ENCODE peak calls at places on chromosomes 4 and X, in six cellular contexts. A is cardiac muscle cell; W is ascending aorta; R is left ventricle myocardium inferior; K is CD8-positive, alpha-beta T cell; E is HCT116. U is an unnamed sample.

GRCh38 chr4:3316146-3316545 is 23.3 kb downstream of the RGS12 start:
- DNase-seq in A (no peak), W (peak; percentile 39), R (no peak), K (no peak), E (no peak), U (no peak)

GRCh38 chrX:13659057-13659456 is 6.1 kb downstream of the TCEANC start:
- DNase-seq in A (no peak), W (no peak), R (no peak), K (no peak), E (no peak), U (no peak)

GRCh38 chrX:48700246-48700645 is 3.7 kb downstream of the SUV39H1 start:
- DNase-seq in A (no peak), W (no peak), R (no peak), K (no peak), E (no peak), U (no peak)

GRCh38 chr4:88592600-88593448 is 544 bp downstream of the HERC3 start:
- DNase-seq in A (peak; percentile 76), W (peak; percentile 88), R (peak; percentile 81), K (peak; percentile 80), E (peak; percentile 48), U (peak; percentile 61)

GRCh38 chr4:189533603-189534002 is 407.1 kb upstream of the FRG1 start:
- DNase-seq in A (no peak), W (no peak), R (no peak), K (no peak), E (no peak), U (no peak)

GRCh38 chr4:2066011-2066551 is 7.0 kb downstream of the NAT8L start:
- DNase-seq in A (no peak), W (no peak), R (no peak), K (no peak), E (no peak), U (no peak)

GRCh38 chr4:118989098-118990080 is 100.7 kb downstream of the SYNPO2 start:
- DNase-seq in A (no peak), W (no peak), R (no peak), K (no peak), E (no peak), U (no peak)

GRCh38 chrX:100611951-100612350 is 24.7 kb downstream of the TSPAN6 start:
- DNase-seq in A (no peak), W (no peak), R (no peak), K (no peak), E (no peak), U (no peak)

GRCh38 chrX:100407147-100407783 is 2.8 kb downstream of the PCDH19 start:
- DNase-seq in A (no peak), W (no peak), R (no peak), K (no peak), E (no peak), U (no peak)

GRCh38 chr4:153785830-153786721 is 2.8 kb downstream of the SFRP2 start:
- DNase-seq in A (peak; percentile 39), W (no peak), R (no peak), K (no peak), E (peak; percentile 26), U (no peak)

GRCh38 chrX:112642349-112642748 is 37.4 kb downstream of the LHFPL1 start:
- DNase-seq in A (peak; percentile 77), W (no peak), R (no peak), K (peak; percentile 4), E (peak; percentile 21), U (peak; percentile 31)

GRCh38 chr4:94455081-94455480 is 3.3 kb downstream of the PDLIM5 start:
- DNase-seq in A (no peak), W (peak; percentile 91), R (peak; percentile 58), K (no peak), E (no peak), U (peak; percentile 50)

GRCh38 chr4:111641813-111642579 is 503.3 kb upstream of the FAM241A start:
- DNase-seq in A (peak; percentile 91), W (peak; percentile 63), R (no peak), K (no peak), E (peak; percentile 91), U (peak; percentile 73)

GRCh38 chrX:826026-826425 is 195.4 kb downstream of the SHOX start:
- DNase-seq in A (no peak), W (no peak), R (no peak), K (no peak), E (no peak), U (no peak)

GRCh38 chrX:629230-630006 is 1.2 kb upstream of the SHOX start:
- DNase-seq in A (no peak), W (peak; percentile 11), R (no peak), K (no peak), E (no peak), U (no peak)

GRCh38 chr4:69308634-69309033 is 28.4 kb downstream of the UGT2B28 start:
- DNase-seq in A (no peak), W (no peak), R (no peak), K (no peak), E (no peak), U (no peak)

GRCh38 chr4:61376301-61376700 is 176.2 kb downstream of the ADGRL3 start:
- DNase-seq in A (no peak), W (no peak), R (no peak), K (no peak), E (no peak), U (no peak)

GRCh38 chr4:137664055-137664405 is 131.7 kb upstream of the PCDH18 start:
- DNase-seq in A (no peak), W (no peak), R (no peak), K (no peak), E (no peak), U (no peak)

GRCh38 chrX:84363674-84364073 is 138.6 kb downstream of the HDX start:
- DNase-seq in A (no peak), W (no peak), R (no peak), K (no peak), E (no peak), U (no peak)

GRCh38 chr4:71473541-71474240 is 134.9 kb downstream of the SLC4A4 start:
- DNase-seq in A (no peak), W (no peak), R (no peak), K (no peak), E (no peak), U (no peak)

GRCh38 chrX:70434914-70435586 is 9.6 kb upstream of the DLG3 start:
- DNase-seq in A (peak; percentile 58), W (peak; percentile 86), R (peak; percentile 33), K (peak; percentile 15), E (no peak), U (no peak)

GRCh38 chrX:32985544-32985943 is 225.8 kb downstream of the DMD start:
- DNase-seq in A (no peak), W (no peak), R (no peak), K (no peak), E (no peak), U (no peak)

GRCh38 chr4:3302164-3302785 is 9.5 kb downstream of the RGS12 start:
- DNase-seq in A (no peak), W (peak; percentile 57), R (no peak), K (peak; percentile 90), E (no peak), U (no peak)

GRCh38 chr4:176142253-176142652 is 53.1 kb downstream of the SPATA4 start:
- DNase-seq in A (no peak), W (no peak), R (no peak), K (no peak), E (no peak), U (no peak)

GRCh38 chr4:39304651-39305050 is 61.5 kb downstream of the RFC1 start:
- DNase-seq in A (no peak), W (no peak), R (no peak), K (no peak), E (no peak), U (no peak)
- H3K36me3 ChIP-seq in A (peaks cover 52% of the 10 kb centered on the region), W (peaks cover 58% of the 10 kb centered on the region), R (peaks cover 67% of the 10 kb centered on the region), K (peaks cover 37% of the 10 kb centered on the region), E (peaks cover 39% of the 10 kb centered on the region), U (peaks cover 1% of the 10 kb centered on the region)

DNA sequence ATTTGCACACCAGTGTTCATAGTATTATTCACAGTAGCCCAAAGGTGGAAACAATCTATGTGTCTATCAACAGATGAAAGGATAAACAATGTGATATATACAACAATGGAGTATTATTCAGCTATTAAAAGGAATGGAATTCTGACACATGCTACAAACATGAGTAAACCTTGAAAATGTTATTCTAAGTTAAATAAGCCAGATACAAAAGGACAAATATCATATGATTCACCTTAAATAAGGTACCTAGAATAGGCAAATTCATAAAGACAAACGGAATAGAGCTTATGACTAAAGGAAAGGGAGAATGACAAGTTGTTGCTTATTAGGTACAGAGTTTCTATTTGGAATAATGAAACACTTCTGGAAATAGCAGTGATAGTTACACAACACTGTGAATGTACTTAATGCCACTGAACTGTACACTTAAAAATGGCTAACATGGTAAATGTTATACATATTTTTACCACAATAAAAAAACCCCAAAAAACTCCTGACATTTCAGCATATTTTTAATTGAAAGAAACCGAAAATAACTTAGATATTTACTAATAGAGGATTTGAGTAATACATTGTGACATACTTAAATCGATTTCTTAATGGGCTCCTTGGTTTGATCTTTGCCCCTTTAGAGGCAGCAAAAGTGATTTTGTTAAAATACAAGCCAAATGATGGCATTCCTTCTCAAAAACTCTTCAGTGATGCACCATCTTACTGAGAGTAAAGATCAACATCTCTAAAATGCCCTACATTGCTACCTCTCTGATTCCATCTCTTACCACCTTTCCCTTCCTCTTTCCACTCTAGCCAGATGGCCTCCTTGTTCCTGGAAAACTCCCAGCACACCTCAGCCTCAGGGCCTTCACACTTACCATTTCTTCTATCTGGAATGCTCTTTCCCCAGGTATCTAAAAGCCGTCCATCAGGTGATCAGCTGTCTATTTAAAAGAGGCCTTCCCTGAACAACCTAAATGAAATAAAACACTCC is 8.6 kb upstream of the CYP2U1 start:
- DNase-seq in A (no peak), W (no peak), R (no peak), K (no peak), E (no peak), U (no peak)
- TF ChIP-seq CTCF in A (no peak), W (no peak), R (no peak), K (no peak), E (no peak), U (no peak)

DNA sequence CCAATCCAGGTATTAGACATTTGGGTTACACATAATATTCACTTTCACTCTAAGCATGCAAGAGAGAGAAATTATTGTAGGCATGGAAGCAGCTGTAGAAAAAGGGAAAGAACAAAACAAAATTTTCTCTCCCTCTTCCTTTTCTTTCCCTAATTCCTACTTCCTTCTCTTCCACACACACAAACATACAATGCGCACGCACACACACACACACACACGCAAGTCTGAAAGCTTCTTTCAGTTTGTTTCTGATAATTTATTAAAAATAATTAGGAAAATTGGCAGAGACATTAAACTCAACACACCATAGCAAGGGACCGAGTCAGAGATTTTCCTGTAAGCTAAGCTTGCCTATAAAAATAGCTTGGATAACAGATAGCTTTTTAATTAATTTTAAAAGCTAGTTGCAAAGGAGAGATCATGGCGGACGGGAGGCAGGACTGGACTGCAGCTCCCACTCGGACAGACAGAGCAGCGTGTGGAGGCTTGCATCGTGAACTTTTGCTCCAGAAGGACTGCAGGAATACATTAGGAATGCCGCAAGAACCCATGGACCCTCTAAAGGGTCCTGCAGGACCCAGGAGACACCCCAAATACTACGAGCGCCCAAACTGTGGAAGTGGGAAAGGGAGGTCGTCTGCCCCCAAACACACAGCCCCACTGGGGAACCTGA is 92.6 kb upstream of the MAPK10 start:
- DNase-seq in A (no peak), W (no peak), R (no peak), K (no peak), E (no peak), U (no peak)
- H3K4me3 ChIP-seq in A (no peak overlapping the region), W (peak overlapping the region; percentile 39), R (peak overlapping the region; percentile 58), K (no peak overlapping the region), E (no peak overlapping the region), U (no peak overlapping the region)

DNA sequence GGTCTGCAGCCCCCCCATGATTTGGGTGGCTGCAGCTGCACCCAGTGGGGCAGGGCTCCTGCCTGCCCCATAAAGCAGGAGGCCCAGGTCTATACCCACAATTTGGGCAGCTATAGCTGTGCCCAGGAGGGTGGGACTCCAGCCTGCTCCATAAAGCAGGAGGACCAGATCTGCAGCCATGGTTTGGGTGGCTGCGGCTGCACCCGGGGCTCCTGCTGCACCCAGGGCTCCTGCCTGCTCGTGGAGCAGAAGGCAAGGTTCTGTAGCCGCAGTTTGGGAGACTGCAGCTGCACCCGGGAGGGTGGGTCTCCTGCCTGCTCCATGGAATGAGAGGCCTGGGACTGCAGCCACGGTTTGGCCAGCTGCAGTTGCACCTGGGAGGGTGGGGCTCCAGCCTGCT is 81.1 kb downstream of the ATRX start:
- DNase-seq in A (no peak), W (no peak), R (no peak), K (no peak), E (no peak), U (no peak)
- H3K36me3 ChIP-seq in A (no peaks in the 10 kb centered on the region), W (no peaks in the 10 kb centered on the region), R (no peaks in the 10 kb centered on the region), K (no peaks in the 10 kb centered on the region), E (no peaks in the 10 kb centered on the region), U (no peaks in the 10 kb centered on the region)